ENCODE peak calls at places on chromosomes 3 and 15, in six cellular contexts. V is AG08396, E is astrocyte of the spinal cord, W is NCI-H2171, T is RPMI8226, B is HEK293T. P is an unnamed sample.
A peak's percentile ranks its signal among the peaks of the same experiment; 100 is the strongest.

GRCh38 chr3:185699927-185700326 is 113.8 kb downstream of the SENP2 start:
- DNase-seq in E (no peak), T (no peak), V (no peak), W (no peak), B (no peak), P (no peak)

GRCh38 chr3:125316949-125317348 is 58.2 kb downstream of the ZNF148 start:
- DNase-seq in W (no peak), B (no peak), V (no peak), T (no peak), E (no peak), P (no peak)

GRCh38 chr15:96325579-96326331 is 4.7 kb upstream of the NR2F2 start:
- DNase-seq in E (peak; percentile 77), V (peak; percentile 29), B (no peak), T (no peak), W (no peak), P (no peak)

GRCh38 chr3:13217736-13218540 is 144.7 kb upstream of the IQSEC1 start:
- DNase-seq in W (no peak), B (no peak), V (peak; percentile 43), T (no peak), E (peak; percentile 35), P (no peak)

GRCh38 chr3:128784228-128784627 is 58.2 kb downstream of the RAB7A start:
- DNase-seq in B (peak; percentile 77), E (peak; percentile 18), W (no peak), V (no peak), T (no peak), P (no peak)

GRCh38 chr3:63886843-63887242 is 23.2 kb downstream of the ATXN7 start:
- DNase-seq in V (no peak), T (no peak), E (no peak), W (no peak), B (no peak), P (no peak)

GRCh38 chr3:197793246-197793645 is 2.2 kb downstream of the LRCH3 start:
- DNase-seq in B (no peak), W (no peak), E (peak; percentile 34), T (no peak), V (no peak), P (no peak)

GRCh38 chr15:27124287-27124830 is 153.4 kb downstream of the GABRG3 start:
- DNase-seq in W (no peak), E (no peak), T (no peak), B (no peak), V (no peak), P (no peak)

GRCh38 chr3:64677961-64678716 is 9.7 kb downstream of the ADAMTS9 start:
- DNase-seq in T (no peak), W (no peak), E (no peak), B (no peak), V (no peak), P (no peak)